ENCODE peak calls at places on chromosomes 5 and 9, in five cellular contexts. One of them, this sample, is unnamed.

GRCh38 chr9:137660144-137660543 is 41.3 kb downstream of the EHMT1 start:
- DNase-seq in DND-41: no peak
- DNase-seq in AG09309: no peak
- DNase-seq in HTR-8/SVneo: no peak
- DNase-seq in SW 1271: no peak
- DNase-seq in this sample: no peak

GRCh38 chr5:59003641-59004040 is 420.8 kb downstream of the RAB3C start:
- DNase-seq in DND-41: no peak
- DNase-seq in AG09309: no peak
- DNase-seq in HTR-8/SVneo: no peak
- DNase-seq in SW 1271: no peak
- DNase-seq in this sample: no peak

GRCh38 chr5:161273410-161273809 is 273.1 kb downstream of the GABRB2 start:
- DNase-seq in DND-41: no peak
- DNase-seq in AG09309: no peak
- DNase-seq in HTR-8/SVneo: no peak
- DNase-seq in SW 1271: no peak
- DNase-seq in this sample: no peak

GRCh38 chr5:60597570-60597969 is 102.4 kb downstream of the DEPDC1B start:
- DNase-seq in DND-41: peak; percentile 75
- DNase-seq in AG09309: no peak
- DNase-seq in HTR-8/SVneo: no peak
- DNase-seq in SW 1271: no peak
- DNase-seq in this sample: peak; percentile 94

GRCh38 chr5:31347558-31347905 is 154.0 kb downstream of the CDH6 start:
- DNase-seq in DND-41: no peak
- DNase-seq in AG09309: no peak
- DNase-seq in HTR-8/SVneo: no peak
- DNase-seq in SW 1271: no peak
- DNase-seq in this sample: no peak

GRCh38 chr9:135088979-135089847 is 1.7 kb downstream of the OLFM1 start:
- DNase-seq in DND-41: no peak
- DNase-seq in AG09309: no peak
- DNase-seq in HTR-8/SVneo: no peak
- DNase-seq in SW 1271: no peak
- DNase-seq in this sample: no peak

GRCh38 chr9:94014066-94014654 is 59.0 kb upstream of the BARX1 start:
- DNase-seq in DND-41: no peak
- DNase-seq in AG09309: no peak
- DNase-seq in HTR-8/SVneo: peak; percentile 34
- DNase-seq in SW 1271: peak; percentile 58
- DNase-seq in this sample: no peak

GRCh38 chr9:95499847-95500246 is 16.9 kb downstream of the PTCH1 start:
- DNase-seq in DND-41: no peak
- DNase-seq in AG09309: no peak
- DNase-seq in HTR-8/SVneo: no peak
- DNase-seq in SW 1271: no peak
- DNase-seq in this sample: no peak

GRCh38 chr9:19465571-19466267 is 56.9 kb downstream of the ACER2 start:
- DNase-seq in DND-41: no peak
- DNase-seq in AG09309: no peak
- DNase-seq in HTR-8/SVneo: no peak
- DNase-seq in SW 1271: no peak
- DNase-seq in this sample: no peak

GRCh38 chr9:90022474-90022873 is 417.7 kb downstream of the GADD45G start:
- DNase-seq in DND-41: no peak
- DNase-seq in AG09309: no peak
- DNase-seq in HTR-8/SVneo: no peak
- DNase-seq in SW 1271: no peak
- DNase-seq in this sample: no peak

GRCh38 chr5:111129938-111130337 is 37.8 kb downstream of the WDR36 start:
- DNase-seq in DND-41: no peak
- DNase-seq in AG09309: peak; percentile 51
- DNase-seq in HTR-8/SVneo: no peak
- DNase-seq in SW 1271: no peak
- DNase-seq in this sample: no peak

GRCh38 chr5:27561408-27561807 is 523.0 kb upstream of the CDH9 start:
- DNase-seq in DND-41: no peak
- DNase-seq in AG09309: no peak
- DNase-seq in HTR-8/SVneo: no peak
- DNase-seq in SW 1271: no peak
- DNase-seq in this sample: no peak

GRCh38 chr9:114372971-114373591 is 14.7 kb downstream of the AKNA start:
- DNase-seq in DND-41: peak; percentile 98
- DNase-seq in AG09309: no peak
- DNase-seq in HTR-8/SVneo: no peak
- DNase-seq in SW 1271: no peak
- DNase-seq in this sample: peak; percentile 99

GRCh38 chr5:34923694-34924461 is 5.5 kb upstream of the DNAJC21 start:
- DNase-seq in DND-41: no peak
- DNase-seq in AG09309: peak; percentile 48
- DNase-seq in HTR-8/SVneo: peak; percentile 84
- DNase-seq in SW 1271: peak; percentile 97
- DNase-seq in this sample: no peak

GRCh38 chr9:101026824-101027223 is 1.7 kb upstream of the PLPPR1 start:
- DNase-seq in DND-41: no peak
- DNase-seq in AG09309: no peak
- DNase-seq in HTR-8/SVneo: no peak
- DNase-seq in SW 1271: no peak
- DNase-seq in this sample: no peak

GRCh38 chr9:137461663-137462395 is 2.7 kb upstream of the NSMF start:
- DNase-seq in DND-41: peak; percentile 86
- DNase-seq in AG09309: no peak
- DNase-seq in HTR-8/SVneo: no peak
- DNase-seq in SW 1271: no peak
- DNase-seq in this sample: peak; percentile 86

GRCh38 chr5:17187401-17187800 is 30.0 kb upstream of the BASP1 start:
- DNase-seq in DND-41: no peak
- DNase-seq in AG09309: no peak
- DNase-seq in HTR-8/SVneo: no peak
- DNase-seq in SW 1271: no peak
- DNase-seq in this sample: no peak